ENCODE peak calls at places on chromosome 19, in six cellular contexts. T, N, E, Z, K and Y are unnamed samples.

GRCh38 chr19:41929536-41930071 is 1.4 kb upstream of the ERFL start:
- DNase-seq in K (no peak), T (no peak), N (no peak), E (no peak), Z (no peak), Y (no peak)

GRCh38 chr19:40236366-40236765 is 9.9 kb upstream of the CCNP start:
- DNase-seq in N (no peak), Z (no peak), K (no peak), E (no peak), T (no peak), Y (no peak)

GRCh38 chr19:30781519-30781918 is 409.3 kb downstream of the ZNF536 start:
- DNase-seq in Z (no peak), E (peak; percentile 57), N (no peak), K (no peak), T (no peak), Y (no peak)

GRCh38 chr19:56369886-56370676 is 23.3 kb downstream of the ZNF582 start:
- DNase-seq in Z (no peak), T (no peak), E (no peak), K (no peak), N (no peak), Y (no peak)

GRCh38 chr19:44025217-44025936 is at the start of gene ZNF222:
- DNase-seq in E (peak; percentile 52), N (peak; percentile 87), T (peak; percentile 27), Z (peak; percentile 77), K (peak; percentile 75), Y (peak; percentile 83)

GRCh38 chr19:47499863-47500830 is 14.7 kb downstream of the NAPA start:
- DNase-seq in K (no peak), E (no peak), T (no peak), Z (no peak), N (no peak), Y (peak; percentile 86)

GRCh38 chr19:1355258-1355973 is 28.3 kb upstream of the NDUFS7 start:
- DNase-seq in N (no peak), K (no peak), Z (peak; percentile 56), E (no peak), T (no peak), Y (no peak)

GRCh38 chr19:46605356-46605821 is 4.3 kb downstream of the CALM3 start:
- DNase-seq in E (peak; percentile 12), K (no peak), Z (no peak), N (peak; percentile 8), T (no peak), Y (no peak)

GRCh38 chr19:48964205-48965032 is 690 bp upstream of the FTL start:
- DNase-seq in N (no peak), Z (no peak), E (no peak), T (no peak), K (no peak), Y (no peak)

GRCh38 chr19:16315825-16316505 is 8.7 kb upstream of the KLF2 start:
- DNase-seq in E (no peak), N (no peak), K (peak; percentile 81), T (no peak), Z (peak; percentile 83), Y (no peak)

GRCh38 chr19:19578241-19578640 is 40.2 kb downstream of the CILP2 start:
- DNase-seq in Z (no peak), N (no peak), K (no peak), E (no peak), T (no peak), Y (no peak)

GRCh38 chr19:3129112-3129511 is 6.7 kb upstream of the GNA15 start:
- DNase-seq in N (no peak), E (no peak), K (no peak), Z (no peak), T (no peak), Y (peak; percentile 41)

GRCh38 chr19:40609561-40610395 is 8.6 kb downstream of the LTBP4 start:
- DNase-seq in E (peak; percentile 91), Z (peak; percentile 91), N (peak; percentile 96), T (peak; percentile 76), K (peak; percentile 71), Y (peak; percentile 88)

GRCh38 chr19:410243-410781 is 1.4 kb upstream of the C2CD4C start:
- DNase-seq in E (no peak), N (no peak), Z (no peak), K (no peak), T (no peak), Y (no peak)

GRCh38 chr19:43362179-43362578 is 8.7 kb downstream of the CD177 start:
- DNase-seq in K (no peak), T (no peak), Z (no peak), E (no peak), N (no peak), Y (no peak)

GRCh38 chr19:10393137-10393536 is 10.2 kb downstream of the CDC37 start:
- DNase-seq in T (no peak), N (no peak), Z (peak; percentile 13), E (no peak), K (no peak), Y (no peak)

GRCh38 chr19:40165362-40165937 is 25.8 kb upstream of the MAP3K10 start:
- DNase-seq in K (no peak), Z (peak; percentile 59), N (peak; percentile 62), E (no peak), T (no peak), Y (no peak)

DNA sequence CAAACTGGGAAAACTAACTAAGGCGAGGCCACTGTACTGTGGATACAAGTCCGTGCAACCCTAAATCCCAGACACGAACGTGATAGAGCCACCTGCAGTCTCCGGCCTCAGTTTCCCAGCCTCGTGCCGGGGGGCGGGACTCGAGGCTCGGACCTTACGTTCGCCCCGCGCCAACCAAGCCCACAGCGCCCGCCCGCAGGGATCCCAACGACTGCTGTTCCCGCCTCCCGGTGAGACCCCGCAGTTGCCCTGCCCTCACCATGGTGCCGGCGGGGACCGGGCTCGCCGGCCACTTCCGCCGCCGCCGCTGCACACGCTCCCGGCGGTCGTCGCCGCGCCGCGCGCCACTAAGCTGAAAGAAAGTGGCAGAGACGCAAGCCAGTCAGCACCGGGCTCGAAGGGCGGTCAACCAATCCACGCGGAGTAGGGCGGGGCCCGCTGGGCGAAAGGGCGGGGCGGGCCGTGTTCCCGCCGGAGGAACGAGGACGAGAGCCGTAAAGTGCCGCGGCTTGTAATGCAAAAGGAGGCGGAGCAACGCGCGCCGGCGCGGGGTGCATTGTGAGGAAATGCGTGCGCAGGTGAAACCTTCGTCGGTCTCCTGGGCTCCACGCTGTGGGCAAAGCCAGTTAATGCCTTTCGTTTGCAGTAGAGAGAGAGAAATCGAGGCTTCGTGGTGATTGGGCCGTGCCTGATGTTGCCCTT is at the start of gene LSM4:
- DNase-seq in K (peak; percentile 98), T (peak; percentile 94), E (peak; percentile 97), N (peak; percentile 99), Z (peak; percentile 97), Y (peak; percentile 98)
- TF ChIP-seq POLR2A in K (peak; percentile 62), T (peak; percentile 4), E (peak; percentile 86), N (peak; percentile 95), Z (peak; percentile 91), Y (peak; percentile 85)

DNA sequence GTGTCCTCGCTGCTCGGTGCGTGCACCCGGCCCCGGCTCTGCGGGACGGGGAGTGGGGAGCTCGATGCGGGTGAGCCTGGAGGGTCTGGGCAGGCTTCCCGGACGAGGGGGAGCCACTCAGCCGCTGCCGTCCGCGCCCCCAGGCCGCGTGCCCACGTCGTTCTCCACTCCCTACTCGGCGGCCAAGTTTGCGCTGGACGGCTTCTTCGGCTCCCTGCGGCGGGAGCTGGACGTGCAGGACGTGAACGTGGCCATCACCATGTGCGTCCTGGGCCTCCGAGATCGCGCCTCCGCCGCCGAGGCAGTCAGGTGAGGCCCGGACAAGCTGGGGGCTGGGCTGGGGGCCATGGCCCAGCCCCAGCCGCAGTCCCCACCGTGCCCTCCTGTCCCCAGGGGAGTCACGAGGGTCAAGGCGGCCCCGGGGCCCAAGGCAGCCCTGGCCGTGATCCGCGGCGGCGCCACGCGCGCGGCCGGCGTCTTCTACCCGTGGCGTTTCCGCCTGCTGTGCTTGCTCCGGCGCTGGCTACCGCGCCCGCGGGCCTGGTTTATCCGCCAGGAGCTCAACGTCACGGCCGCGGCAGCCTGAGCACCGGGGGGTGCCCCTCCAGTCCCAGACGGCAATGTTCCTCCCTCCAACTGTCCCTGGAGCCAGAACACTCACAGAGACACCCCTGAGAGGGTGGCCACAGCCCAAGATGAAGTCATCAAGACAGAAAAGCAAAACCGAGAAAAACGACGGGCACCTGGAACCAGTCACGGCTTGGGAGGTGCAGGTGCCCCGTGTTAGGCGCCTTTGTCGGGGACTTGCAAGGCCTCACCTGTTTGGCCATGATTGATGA is 2.5 kb upstream of the RPL36 start:
- DNase-seq in Z (no peak), T (no peak), K (no peak), E (no peak), N (no peak), Y (no peak)
- TF ChIP-seq CTCF in Z (no peak), T (no peak), K (peak; percentile 36), E (no peak), N (no peak), Y (no peak)

GRCh38 chr19:38690832-38691231 is 43.4 kb downstream of the ACTN4 start:
- DNase-seq in T (no peak), N (no peak), Z (no peak), K (no peak), E (no peak), Y (no peak)

GRCh38 chr19:38687837-38688378 is 40.5 kb downstream of the ACTN4 start:
- DNase-seq in K (no peak), N (no peak), T (no peak), E (no peak), Z (no peak), Y (no peak)

GRCh38 chr19:38691938-38692457 is 44.5 kb downstream of the ACTN4 start:
- DNase-seq in Z (no peak), N (no peak), T (no peak), E (no peak), K (no peak), Y (no peak)

GRCh38 chr19:38692458-38693379 is 45.3 kb downstream of the ACTN4 start:
- DNase-seq in K (no peak), N (no peak), T (no peak), E (no peak), Z (no peak), Y (no peak)

DNA sequence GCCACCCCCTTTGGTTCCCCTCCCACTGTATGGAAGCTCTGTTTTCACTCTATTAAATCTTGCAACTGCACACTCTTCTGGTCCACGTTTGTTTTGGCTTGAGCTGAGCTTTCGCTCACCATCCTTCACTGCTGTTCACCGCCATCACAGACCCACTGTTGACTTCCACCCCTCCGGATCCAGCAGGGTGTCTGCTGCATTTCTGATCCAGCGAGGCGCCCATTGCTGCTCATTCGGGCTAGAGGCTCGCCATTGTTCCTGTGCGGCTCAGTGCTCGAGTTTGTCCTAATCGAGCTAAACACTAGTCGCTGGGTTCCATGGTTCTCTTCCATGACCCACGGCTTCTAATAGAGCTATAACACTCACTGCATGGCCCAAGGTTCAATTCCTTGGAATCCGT is 42.7 kb downstream of the ACTN4 start:
- DNase-seq in Z (no peak), E (no peak), T (no peak), N (no peak), K (no peak), Y (no peak)
- H3K27ac ChIP-seq in Z (peak overlapping the region; percentile 82), E (peak overlapping the region; percentile 92), T (peak overlapping the region; percentile 99), N (peak overlapping the region; percentile 89), K (no peak overlapping the region), Y (peak overlapping the region; percentile 69)

DNA sequence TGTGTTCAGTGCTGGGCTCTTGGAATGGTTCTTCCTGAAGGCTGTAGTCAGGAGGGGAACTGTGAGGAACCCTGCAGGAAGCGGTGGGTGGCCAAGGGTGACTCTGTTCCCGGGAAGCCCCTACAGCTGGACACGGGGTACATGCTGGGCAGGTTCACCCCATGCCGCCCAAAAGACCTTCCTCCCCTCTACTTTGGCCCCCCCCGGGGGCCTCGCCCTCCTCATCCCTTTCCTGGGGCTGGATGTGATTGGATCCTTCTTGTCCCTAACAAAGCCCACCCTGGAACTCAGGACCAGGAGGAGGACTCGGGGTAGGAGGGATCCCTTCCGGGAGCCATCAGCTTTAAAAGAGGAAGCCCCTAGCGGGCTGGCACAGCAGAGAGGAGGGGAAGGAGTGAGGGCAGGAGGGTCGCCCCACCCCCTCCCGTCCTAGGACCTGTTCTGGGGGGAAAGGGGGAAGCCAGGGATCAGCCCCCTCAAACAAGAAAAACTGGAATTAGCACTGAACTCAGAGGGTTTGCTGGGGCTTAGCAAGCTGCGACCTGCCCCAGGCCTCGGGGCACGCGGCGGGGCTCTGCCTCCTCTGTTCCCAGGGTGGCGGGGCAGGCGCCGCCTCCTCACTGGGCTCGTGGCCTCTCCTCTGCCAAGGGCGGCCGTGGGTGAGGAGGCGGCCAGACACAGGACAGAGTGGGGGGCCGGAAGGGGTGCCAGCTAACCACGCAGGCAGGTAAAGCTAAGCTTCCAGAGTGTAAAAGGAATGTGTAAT is 4.0 kb downstream of the CEBPA start:
- DNase-seq in E (no peak), N (no peak), Z (no peak), T (no peak), K (no peak), Y (peak; percentile 84)
- TF ChIP-seq POLR2A in E (no peak), N (no peak), Z (no peak), T (no peak), K (no peak), Y (peak; percentile 59)